ENCODE peak calls at places on chromosomes 6 and 20, in seven cellular contexts. F is ovary, R is esophagus squamous epithelium, X is HCT116, N is right lobe of liver, U is uterus, W is heart left ventricle. H is an unnamed sample.

GRCh38 chr6:168310945-168311344 is 8.6 kb downstream of the DACT2 start:
- DNase-seq in N (no peak), W (no peak), F (no peak), X (no peak), R (no peak), U (no peak), H (no peak)

GRCh38 chr6:143810745-143811144 is 32.4 kb upstream of the LTV1 start:
- DNase-seq in X (no peak), F (no peak), R (no peak), U (no peak), N (no peak), W (no peak), H (no peak)

GRCh38 chr6:20148433-20148832 is 63.8 kb downstream of the MBOAT1 start:
- DNase-seq in X (no peak), F (no peak), W (no peak), N (no peak), R (no peak), U (no peak), H (no peak)

GRCh38 chr6:152453421-152453820 is 183.7 kb downstream of the SYNE1 start:
- DNase-seq in W (no peak), R (no peak), X (no peak), N (no peak), U (no peak), F (no peak), H (no peak)

GRCh38 chr6:163405412-163406309 is 8.9 kb upstream of the QKI start:
- DNase-seq in W (peak), N (peak), X (no peak), F (peak), U (peak), R (no peak), H (peak)

GRCh38 chr20:4592316-4593148 is 129.2 kb upstream of the PRND start:
- DNase-seq in X (no peak), R (no peak), N (peak), F (peak), U (peak), W (peak), H (peak)

GRCh38 chr20:25676164-25676809 is 20.4 kb downstream of the ZNF337 start:
- DNase-seq in F (no peak), R (no peak), W (no peak), U (no peak), N (no peak), X (no peak), H (peak)

GRCh38 chr6:127392301-127392700 is 48.9 kb upstream of the ECHDC1 start:
- DNase-seq in X (no peak), R (no peak), N (no peak), W (no peak), U (no peak), F (no peak), H (no peak)

GRCh38 chr6:81683928-81684327 is 68.6 kb downstream of the TENT5A start:
- DNase-seq in N (no peak), U (no peak), R (no peak), X (no peak), F (no peak), W (no peak), H (no peak)

DNA sequence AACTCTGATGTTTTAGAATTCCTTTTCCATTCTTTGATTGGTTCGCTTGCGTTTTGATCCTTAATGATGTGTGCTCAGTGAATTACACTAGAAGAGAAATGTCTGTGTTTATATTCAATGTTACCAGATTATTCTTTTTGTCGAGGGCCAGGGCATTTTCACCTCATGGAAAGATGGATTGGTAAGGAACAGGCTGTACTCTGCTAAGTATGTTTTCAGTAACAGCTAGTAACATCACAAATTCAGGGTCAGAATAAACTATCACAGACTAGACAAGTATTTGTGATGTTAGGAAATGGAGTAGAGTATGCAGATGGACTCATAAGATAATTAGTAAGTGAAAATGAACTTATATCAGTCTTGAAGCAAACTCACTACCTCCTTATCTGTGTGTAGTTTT is 235.6 kb downstream of the SOX4 start:
- DNase-seq in X (no peak), N (no peak), U (no peak), W (no peak), F (no peak), R (no peak), H (no peak)
- TF ChIP-seq POLR2A in X (no peak), N (no peak), U (no peak), W (no peak), F (no peak), R (no peak), H (no peak)

GRCh38 chr6:111033628-111034289 is 51.9 kb downstream of the RPF2 start:
- DNase-seq in R (no peak), X (no peak), W (no peak), N (no peak), F (no peak), U (no peak), H (no peak)
- TF ChIP-seq POLR2A in R (no peak), X (no peak), W (no peak), N (no peak), F (no peak), U (no peak), H (no peak)

DNA sequence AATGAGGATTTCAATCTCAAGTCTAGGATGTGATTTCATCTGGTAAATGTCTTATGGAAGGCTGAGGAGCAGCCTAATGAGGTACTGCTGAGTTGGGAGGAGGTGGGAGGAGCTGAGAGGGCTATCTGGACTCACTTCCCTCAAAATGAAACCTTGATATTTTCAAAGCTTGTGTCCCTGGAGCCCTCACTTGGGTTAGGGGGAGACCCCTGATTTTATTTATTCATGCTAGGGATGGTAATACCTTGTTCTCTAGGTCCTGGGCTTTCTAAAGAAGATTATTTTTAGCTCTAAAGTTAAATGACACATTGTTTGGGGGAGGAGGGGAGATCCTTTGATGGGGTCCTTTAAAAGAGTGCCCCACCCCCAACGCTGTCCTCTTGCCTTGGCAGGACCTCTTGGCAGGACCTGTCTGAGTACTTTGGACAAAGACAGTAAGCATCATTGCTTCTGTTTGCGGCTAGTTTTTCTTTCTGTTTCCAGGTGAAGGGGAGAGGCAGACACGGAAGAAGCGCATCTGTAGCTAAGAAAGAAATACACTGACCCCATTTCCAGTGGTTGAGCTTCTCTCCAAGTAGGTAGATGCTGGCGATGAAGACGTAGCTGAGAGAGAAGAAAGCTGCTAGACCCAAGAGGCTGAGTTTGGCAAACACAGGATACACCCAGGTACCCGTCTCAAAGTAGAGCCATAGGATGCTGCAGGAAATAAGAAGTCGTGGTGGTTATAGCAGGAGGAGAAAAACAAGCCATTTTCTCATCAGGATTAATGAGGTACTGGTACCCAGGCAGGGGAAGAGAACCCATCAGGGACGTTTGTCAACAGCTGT is 55.6 kb downstream of the ADTRP start:
- DNase-seq in U (no peak), N (no peak), X (no peak), F (no peak), R (no peak), W (no peak), H (no peak)
- TF ChIP-seq POLR2A in U (no peak), N (no peak), X (no peak), F (no peak), R (no peak), W (no peak), H (no peak)

GRCh38 chr6:1598433-1598832 is 11.3 kb upstream of the FOXC1 start:
- DNase-seq in R (no peak), X (no peak), U (no peak), F (no peak), N (no peak), W (no peak), H (no peak)
- TF ChIP-seq POLR2A in R (no peak), X (no peak), U (no peak), F (no peak), N (no peak), W (no peak), H (no peak)

GRCh38 chr20:35615667-35616464 is at the start of gene SPAG4:
- DNase-seq in R (peak), U (peak), F (peak), N (peak), X (no peak), W (peak), H (peak)

GRCh38 chr20:35618032-35618371 is 2.4 kb downstream of the SPAG4 start:
- DNase-seq in U (peak), F (no peak), N (no peak), R (no peak), X (no peak), W (no peak), H (no peak)

GRCh38 chr20:35616465-35617396 is 1.1 kb downstream of the SPAG4 start:
- DNase-seq in F (peak), N (peak), U (peak), R (peak), W (peak), X (peak), H (peak)

GRCh38 chr20:35618372-35619131 is 2.9 kb downstream of the SPAG4 start:
- DNase-seq in N (peak), W (peak), R (no peak), F (peak), X (no peak), U (peak), H (peak)

GRCh38 chr20:35617397-35618031 is 1.9 kb downstream of the SPAG4 start:
- DNase-seq in W (peak), U (peak), N (peak), F (peak), R (no peak), X (no peak), H (peak)
- TF ChIP-seq POLR2A in W (no peak), U (no peak), N (no peak), F (no peak), R (no peak), X (no peak), H (no peak)

DNA sequence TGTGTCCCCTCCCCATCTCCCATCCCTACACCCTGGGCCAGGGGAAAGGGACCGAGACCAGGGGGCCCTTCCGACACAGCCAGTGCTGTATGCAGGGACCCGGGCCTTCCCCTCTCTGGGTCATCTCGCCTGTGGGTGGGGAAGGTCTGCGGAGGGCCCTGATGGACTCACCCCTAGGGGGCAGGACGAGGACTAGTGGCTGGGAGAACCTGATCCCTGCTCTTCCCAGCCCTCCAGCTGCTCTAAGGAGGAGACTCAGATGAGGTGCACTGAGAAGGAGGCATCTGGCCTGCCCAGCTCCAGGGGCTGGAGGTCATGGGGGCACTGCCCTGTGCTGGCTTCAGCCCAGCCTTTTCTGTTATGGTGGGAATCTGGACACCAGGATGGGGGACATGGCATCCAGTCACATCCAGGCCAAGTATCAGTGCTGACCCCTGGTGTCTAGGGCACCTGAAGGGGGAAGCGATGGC is 735 bp downstream of the MYL9 start:
- DNase-seq in W (peak), F (peak), N (no peak), X (peak), U (peak), R (no peak), H (peak)
- TF ChIP-seq POLR2A in W (no peak), F (peak), N (no peak), X (no peak), U (no peak), R (no peak), H (no peak)

GRCh38 chr20:31719644-31720485 is 2.8 kb downstream of the BCL2L1 start:
- DNase-seq in F (no peak), W (no peak), R (no peak), X (no peak), N (no peak), U (no peak), H (peak)
- TF ChIP-seq POLR2A in F (no peak), W (no peak), R (no peak), X (no peak), N (peak), U (no peak), H (no peak)

DNA sequence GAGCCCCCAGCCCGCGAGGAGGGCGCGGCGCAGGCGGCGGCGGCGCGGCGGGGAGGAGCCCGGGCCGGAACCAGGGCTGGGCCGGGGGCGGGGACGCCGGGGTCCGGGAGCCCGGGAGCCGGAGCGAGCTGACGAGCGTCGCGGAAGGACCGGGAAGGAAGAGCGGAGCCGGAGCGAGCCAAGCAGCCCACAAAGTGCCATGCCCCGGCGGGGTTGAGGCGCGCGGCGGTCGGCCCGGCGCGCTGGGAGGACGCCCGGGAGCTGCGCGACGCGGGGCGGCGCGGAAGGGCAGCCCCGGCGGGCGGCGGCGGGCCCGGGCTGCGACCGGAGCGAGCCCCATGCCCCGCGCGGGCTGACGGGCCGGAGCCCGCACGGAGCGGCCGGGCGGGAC is 289 bp downstream of the FOXP4 start:
- DNase-seq in F (no peak), W (no peak), U (no peak), N (no peak), R (no peak), X (no peak), H (no peak)
- TF ChIP-seq POLR2A in F (no peak), W (no peak), U (no peak), N (peak), R (no peak), X (no peak), H (peak)

DNA sequence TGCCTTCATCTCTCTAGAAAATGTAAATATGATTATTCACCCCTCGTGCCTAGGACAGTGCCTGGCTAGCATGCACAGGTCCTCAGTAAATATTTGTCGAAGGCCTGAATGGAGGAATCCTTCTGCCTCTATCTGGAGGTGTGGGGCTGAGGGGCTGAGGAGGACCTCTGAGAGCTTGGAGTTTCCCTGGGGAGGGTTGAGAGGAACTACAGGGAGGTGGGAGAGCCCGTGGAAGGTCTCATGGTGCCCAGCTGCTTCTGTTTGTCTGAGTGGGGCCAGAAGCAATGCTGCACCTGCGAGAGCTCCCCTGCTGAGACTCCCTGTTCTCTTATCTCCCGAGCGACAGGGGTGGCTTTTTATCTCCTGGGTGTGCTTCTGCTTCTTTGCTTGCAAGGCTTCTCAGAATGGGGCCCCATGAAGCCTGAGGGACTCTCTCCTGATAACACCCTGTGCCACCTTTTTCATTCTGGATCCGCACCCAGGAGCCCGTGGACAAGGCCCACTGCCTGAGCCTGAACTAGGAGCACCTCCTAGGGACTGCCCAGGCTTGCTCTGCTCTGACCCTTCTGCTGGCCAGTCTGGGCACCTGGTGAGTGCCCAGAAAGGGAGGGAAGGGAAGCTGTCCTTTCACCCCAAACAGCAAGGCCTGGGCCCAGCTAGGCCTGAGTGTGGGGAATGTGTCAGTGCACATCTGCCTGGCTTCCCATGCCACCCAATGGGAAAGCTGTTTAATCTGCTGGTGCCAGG is 2.4 kb downstream of the SLC29A1 start:
- DNase-seq in F (no peak), R (no peak), X (no peak), N (no peak), W (no peak), U (no peak), H (no peak)
- TF ChIP-seq POLR2A in F (no peak), R (no peak), X (no peak), N (no peak), W (no peak), U (no peak), H (no peak)